ENCODE peak calls at places on chromosomes 2 and 18, in four cellular contexts. S is A549, H is GM12878, R is K562. U is an unnamed sample.

GRCh38 chr18:26772691-26773090 is 92.8 kb downstream of the AQP4 start:
- DNase-seq in S (no peak), H (no peak), R (no peak), U (no peak)

GRCh38 chr2:181203412-181203811 is 223.0 kb downstream of the UBE2E3 start:
- DNase-seq in S (peak; percentile 48), H (no peak), R (no peak), U (no peak)

GRCh38 chr18:52227536-52227935 is 112.5 kb upstream of the DCC start:
- DNase-seq in S (no peak), H (no peak), R (no peak), U (no peak)

GRCh38 chr2:167943877-167944276 is 303.5 kb downstream of the STK39 start:
- DNase-seq in S (no peak), H (no peak), R (no peak), U (no peak)

GRCh38 chr2:40471868-40472267 is 20.0 kb upstream of the SLC8A1 start:
- DNase-seq in S (peak; percentile 81), H (no peak), R (no peak), U (no peak)

GRCh38 chr2:100796499-100797100 is 23.3 kb upstream of the NPAS2 start:
- DNase-seq in S (no peak), H (no peak), R (no peak), U (no peak)

GRCh38 chr2:159149786-159150185 is 136.7 kb downstream of the WDSUB1 start:
- DNase-seq in S (no peak), H (no peak), R (no peak), U (no peak)

GRCh38 chr2:45452866-45453265 is 158.2 kb downstream of the SRBD1 start:
- DNase-seq in S (no peak), H (no peak), R (no peak), U (no peak)

GRCh38 chr2:141015339-141016047 is 1115.3 kb downstream of the LRP1B start:
- DNase-seq in S (no peak), H (no peak), R (no peak), U (no peak)

GRCh38 chr2:219119422-219120043 is 41.1 kb downstream of the NHEJ1 start:
- DNase-seq in S (peak; percentile 62), H (peak; percentile 5), R (peak; percentile 56), U (no peak)

GRCh38 chr2:168515502-168515901 is 59.4 kb downstream of the CERS6 start:
- DNase-seq in S (no peak), H (no peak), R (no peak), U (no peak)

GRCh38 chr18:48452863-48453323 is 43.7 kb upstream of the ZBTB7C start:
- DNase-seq in S (no peak), H (no peak), R (no peak), U (no peak)

GRCh38 chr2:241309684-241310117 is 5.8 kb downstream of the HDLBP start:
- DNase-seq in S (no peak), H (peak; percentile 74), R (no peak), U (no peak)

GRCh38 chr2:85933753-85934594 is 45.2 kb upstream of the ST3GAL5 start:
- DNase-seq in S (peak; percentile 78), H (no peak), R (peak; percentile 77), U (no peak)

GRCh38 chr18:23196119-23197004 is 61.1 kb downstream of the CABLES1 start:
- DNase-seq in S (no peak), H (no peak), R (no peak), U (no peak)

GRCh38 chr2:59851848-59852475 is 701.5 kb downstream of the BCL11A start:
- DNase-seq in S (no peak), H (no peak), R (no peak), U (no peak)

GRCh38 chr2:59850554-59850953 is 702.9 kb downstream of the BCL11A start:
- DNase-seq in S (no peak), H (no peak), R (no peak), U (no peak)
- TF ChIP-seq HDAC2 in S (no peak), H (no peak), R (no peak), U (no peak)

GRCh38 chr18:31684279-31685096 is at the start of gene B4GALT6:
- DNase-seq in S (peak; percentile 47), H (no peak), R (peak; percentile 19), U (peak; percentile 79)
- TF ChIP-seq HDAC2 in S (no peak), H (no peak), R (no peak), U (no peak)

GRCh38 chr2:10405441-10405840 is 42.7 kb downstream of the ODC1 start:
- DNase-seq in S (peak; percentile 96), H (no peak), R (no peak), U (no peak)

GRCh38 chr2:10402652-10403215 is 45.4 kb downstream of the ODC1 start:
- DNase-seq in S (no peak), H (no peak), R (no peak), U (no peak)

GRCh38 chr2:10406491-10406890 is 41.6 kb downstream of the ODC1 start:
- DNase-seq in S (no peak), H (no peak), R (no peak), U (no peak)

GRCh38 chr2:10406016-10406415 is 42.1 kb downstream of the ODC1 start:
- DNase-seq in S (no peak), H (no peak), R (no peak), U (no peak)

GRCh38 chr2:10404324-10405143 is 43.6 kb downstream of the ODC1 start:
- DNase-seq in S (no peak), H (no peak), R (no peak), U (no peak)
- TF ChIP-seq HDAC2 in S (no peak), H (no peak), R (no peak), U (no peak)

GRCh38 chr2:216681683-216682082 is 13.7 kb downstream of the IGFBP5 start:
- DNase-seq in S (no peak), H (no peak), R (no peak), U (no peak)

GRCh38 chr2:216685327-216685875 is 9.9 kb downstream of the IGFBP5 start:
- DNase-seq in S (no peak), H (no peak), R (no peak), U (no peak)

GRCh38 chr2:216687111-216687510 is 8.2 kb downstream of the IGFBP5 start:
- DNase-seq in S (no peak), H (no peak), R (no peak), U (no peak)

GRCh38 chr2:216680951-216681629 is 14.3 kb downstream of the IGFBP5 start:
- DNase-seq in S (no peak), H (no peak), R (no peak), U (no peak)

GRCh38 chr2:216683846-216684245 is 11.5 kb downstream of the IGFBP5 start:
- DNase-seq in S (peak; percentile 66), H (no peak), R (no peak), U (no peak)
- TF ChIP-seq HDAC2 in S (no peak), H (no peak), R (no peak), U (no peak)

GRCh38 chr2:9178110-9178904 is 28.3 kb upstream of the ASAP2 start:
- DNase-seq in S (no peak), H (peak; percentile 2), R (no peak), U (no peak)
- TF ChIP-seq HDAC2 in S (no peak), H (no peak), R (no peak), U (no peak)

DNA sequence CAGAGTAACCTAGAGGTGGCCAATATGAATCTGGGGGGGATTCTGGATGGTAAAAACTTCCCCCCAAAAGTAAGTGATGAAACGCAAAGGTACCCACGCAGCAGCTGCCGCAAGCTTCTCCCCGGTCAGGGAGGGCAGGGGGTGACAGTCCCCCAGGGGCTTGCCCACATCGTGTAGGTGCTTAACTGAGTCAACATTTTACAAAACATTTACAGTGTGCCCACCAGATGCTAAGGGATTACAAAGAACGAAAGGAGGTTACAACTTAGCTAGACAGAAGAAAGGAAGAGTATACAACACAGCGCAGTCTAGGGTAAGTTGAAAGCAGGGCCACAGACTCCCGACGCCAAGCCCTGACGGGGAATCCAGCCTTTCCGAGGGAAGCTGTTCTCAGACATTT is 45.6 kb downstream of the LPIN2 start:
- DNase-seq in S (no peak), H (no peak), R (no peak), U (no peak)
- TF ChIP-seq HDAC2 in S (no peak), H (no peak), R (no peak), U (no peak)

GRCh38 chr2:23756593-23757292 is 170.2 kb downstream of the ATAD2B start:
- DNase-seq in S (no peak), H (no peak), R (no peak), U (no peak)
- TF ChIP-seq HDAC2 in S (no peak), H (no peak), R (no peak), U (no peak)

U was measured in H1.